ENCODE peak calls at places on chromosomes 6 and 20, in five cellular contexts. J is H1, Z is fibroblast of lung, I is PC-3, W is astrocyte. U is an unnamed sample.

GRCh38 chr6:121222656-121223055 is 111.6 kb downstream of the TBC1D32 start:
- DNase-seq in J (no peak), Z (peak), I (peak), W (peak), U (no peak)

GRCh38 chr20:13684566-13685222 is 46.0 kb upstream of the TASP1 start:
- DNase-seq in J (no peak), Z (no peak), I (no peak), W (no peak), U (no peak)

GRCh38 chr6:154508573-154509375 is 1.7 kb downstream of the CNKSR3 start:
- DNase-seq in J (no peak), Z (peak), I (peak), W (peak), U (no peak)

GRCh38 chr6:17394192-17394611 is 807 bp downstream of the CAP2 start:
- DNase-seq in J (peak), Z (peak), I (peak), W (peak), U (peak)

GRCh38 chr6:121516331-121516730 is 80.9 kb downstream of the GJA1 start:
- DNase-seq in J (no peak), Z (no peak), I (no peak), W (peak), U (no peak)

GRCh38 chr6:66376021-66376420 is 669.0 kb upstream of the EYS start:
- DNase-seq in J (no peak), Z (peak), I (peak), W (no peak), U (no peak)

GRCh38 chr20:33279261-33279910 is 3.6 kb upstream of the BPIFB1 start:
- DNase-seq in J (no peak), Z (no peak), I (no peak), W (no peak), U (no peak)

GRCh38 chr20:49560186-49560585 is 7.8 kb downstream of the PTGIS start:
- DNase-seq in J (no peak), Z (no peak), I (no peak), W (no peak), U (no peak)

GRCh38 chr20:53175135-53175780 is 203.1 kb downstream of the TSHZ2 start:
- DNase-seq in J (no peak), Z (no peak), I (no peak), W (no peak), U (no peak)

GRCh38 chr6:7172605-7173185 is 64.9 kb downstream of the RREB1 start:
- DNase-seq in J (no peak), Z (peak), I (no peak), W (peak), U (no peak)

GRCh38 chr6:42692151-42692911 is 30.1 kb downstream of the PRPH2 start:
- DNase-seq in J (no peak), Z (peak), I (peak), W (peak), U (no peak)

GRCh38 chr6:156508126-156508525 is 269.1 kb upstream of the ARID1B start:
- DNase-seq in J (no peak), Z (no peak), I (no peak), W (no peak), U (no peak)

GRCh38 chr6:73388433-73388799 is 6.2 kb upstream of the DDX43 start:
- DNase-seq in J (no peak), Z (no peak), I (no peak), W (no peak), U (no peak)

GRCh38 chr6:54646551-54647300 is 199.8 kb upstream of the FAM83B start:
- DNase-seq in J (no peak), Z (peak), I (peak), W (peak), U (no peak)

GRCh38 chr6:144644776-144645175 is 359.6 kb downstream of the UTRN start:
- DNase-seq in J (no peak), Z (no peak), I (no peak), W (peak), U (no peak)

GRCh38 chr6:85498596-85499258 is 48.8 kb downstream of the NT5E start:
- DNase-seq in J (no peak), Z (peak), I (peak), W (peak), U (no peak)

GRCh38 chr6:27280064-27280539 is 32.0 kb downstream of the POM121L2 start:
- DNase-seq in J (peak), Z (peak), I (peak), W (peak), U (no peak)

GRCh38 chr20:53917145-53918009 is 153.0 kb downstream of the BCAS1 start:
- DNase-seq in J (no peak), Z (peak), I (peak), W (peak), U (no peak)

GRCh38 chr20:16528078-16528477 is 45.2 kb downstream of the KIF16B start:
- DNase-seq in J (no peak), Z (peak), I (peak), W (peak), U (no peak)

GRCh38 chr20:4512891-4513550 is 208.7 kb upstream of the PRND start:
- DNase-seq in J (no peak), Z (peak), I (peak), W (peak), U (no peak)

GRCh38 chr6:82182756-82183155 is 64.8 kb downstream of the IBTK start:
- DNase-seq in J (no peak), Z (peak), I (no peak), W (peak), U (no peak)

GRCh38 chr6:127792616-127793015 is 108.2 kb downstream of the THEMIS start:
- DNase-seq in J (no peak), Z (no peak), I (no peak), W (no peak), U (no peak)

GRCh38 chr6:143514996-143515760 is 3.7 kb upstream of the FUCA2 start:
- DNase-seq in J (no peak), Z (peak), I (no peak), W (peak), U (peak)

GRCh38 chr20:15068486-15068885 is 731.1 kb upstream of the FLRT3 start:
- DNase-seq in J (no peak), Z (no peak), I (no peak), W (no peak), U (no peak)

GRCh38 chr6:150100745-150101144 is 31.8 kb upstream of the ULBP3 start:
- DNase-seq in J (no peak), Z (no peak), I (no peak), W (no peak), U (no peak)

GRCh38 chr6:88855521-88856152 is 107.8 kb downstream of the RNGTT start:
- DNase-seq in J (no peak), Z (no peak), I (peak), W (no peak), U (no peak)

GRCh38 chr20:36465109-36466080 is 75.9 kb upstream of the MYL9 start:
- DNase-seq in J (no peak), Z (peak), I (peak), W (peak), U (no peak)

GRCh38 chr6:137188855-137189254 is 15.4 kb upstream of the IL22RA2 start:
- DNase-seq in J (no peak), Z (peak), I (peak), W (peak), U (no peak)

GRCh38 chr6:5457983-5458683 is 196.8 kb downstream of the FARS2 start:
- DNase-seq in J (no peak), Z (no peak), I (peak), W (no peak), U (peak)

GRCh38 chr20:56608376-56608775 is 20.7 kb upstream of the TFAP2C start:
- DNase-seq in J (no peak), Z (no peak), I (no peak), W (no peak), U (no peak)

GRCh38 chr20:35954907-35955251 is 577 bp upstream of the SCAND1 start:
- DNase-seq in J (no peak), Z (peak), I (peak), W (peak), U (no peak)

GRCh38 chr6:152858151-152858550 is 107.6 kb downstream of the VIP start:
- DNase-seq in J (no peak), Z (no peak), I (no peak), W (no peak), U (no peak)

GRCh38 chr6:104887350-104887749 is 27.6 kb upstream of the HACE1 start:
- DNase-seq in J (no peak), Z (peak), I (peak), W (peak), U (no peak)

GRCh38 chr6:138520463-138520862 is 21.2 kb upstream of the NHSL1 start:
- DNase-seq in J (no peak), Z (peak), I (peak), W (no peak), U (no peak)

GRCh38 chr6:92132446-92132845 is 1286.9 kb downstream of the EPHA7 start:
- DNase-seq in J (no peak), Z (no peak), I (peak), W (no peak), U (no peak)

GRCh38 chr6:15841937-15842698 is 179.3 kb upstream of the DTNBP1 start:
- DNase-seq in J (no peak), Z (peak), I (no peak), W (no peak), U (no peak)

GRCh38 chr6:7267521-7268091 is 45.4 kb downstream of the SSR1 start:
- DNase-seq in J (no peak), Z (peak), I (peak), W (peak), U (peak)

GRCh38 chr6:33716379-33716778 is 4.9 kb upstream of the UQCC2 start:
- DNase-seq in J (no peak), Z (no peak), I (no peak), W (no peak), U (no peak)

GRCh38 chr6:93496548-93496947 is 77.2 kb upstream of the EPHA7 start:
- DNase-seq in J (no peak), Z (no peak), I (peak), W (no peak), U (no peak)

DNA sequence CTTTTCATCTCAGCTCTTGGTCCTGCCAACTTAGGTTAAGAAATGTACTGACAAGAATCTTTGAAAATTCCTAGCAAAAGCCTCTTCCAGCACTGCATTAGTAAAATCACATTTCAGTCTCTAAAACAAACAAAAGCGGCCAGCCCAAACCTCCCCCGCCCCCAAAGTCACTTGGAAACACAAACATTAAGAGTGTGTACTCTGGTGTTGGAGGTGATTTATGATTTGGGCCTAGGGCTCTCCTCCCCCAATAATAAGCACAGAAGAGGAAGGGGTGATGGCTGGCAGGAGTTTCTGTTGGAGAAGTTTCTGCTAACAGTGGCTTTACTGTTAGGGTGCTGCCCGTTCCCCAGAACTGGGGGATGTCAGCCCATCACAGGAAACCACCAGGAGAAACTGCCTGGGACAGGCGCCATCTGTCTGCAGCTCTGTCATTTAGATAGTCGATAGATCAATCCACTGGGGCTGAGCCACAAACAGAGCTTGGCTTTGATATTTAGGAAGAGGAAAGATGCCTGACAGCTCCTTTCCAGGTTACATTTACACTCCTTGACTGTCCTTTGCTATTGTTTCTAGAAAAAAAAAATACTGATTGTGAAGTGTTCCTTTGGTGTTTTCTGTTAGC is 199.5 kb downstream of the CD83 start:
- DNase-seq in J (no peak), Z (peak), I (peak), W (no peak), U (no peak)
- TF ChIP-seq CTCF in J (peak), Z (peak), I (peak), W (no peak), U (no peak)

GRCh38 chr20:34293589-34293988 is 9.6 kb downstream of the AHCY start:
- DNase-seq in J (no peak), Z (no peak), I (no peak), W (no peak), U (no peak)

GRCh38 chr20:34294563-34294962 is 8.6 kb downstream of the AHCY start:
- DNase-seq in J (no peak), Z (no peak), I (no peak), W (no peak), U (no peak)

GRCh38 chr20:34292496-34292895 is 10.7 kb downstream of the AHCY start:
- DNase-seq in J (no peak), Z (no peak), I (no peak), W (no peak), U (no peak)

GRCh38 chr20:34295284-34295683 is 7.9 kb downstream of the AHCY start:
- DNase-seq in J (no peak), Z (no peak), I (no peak), W (no peak), U (no peak)

DNA sequence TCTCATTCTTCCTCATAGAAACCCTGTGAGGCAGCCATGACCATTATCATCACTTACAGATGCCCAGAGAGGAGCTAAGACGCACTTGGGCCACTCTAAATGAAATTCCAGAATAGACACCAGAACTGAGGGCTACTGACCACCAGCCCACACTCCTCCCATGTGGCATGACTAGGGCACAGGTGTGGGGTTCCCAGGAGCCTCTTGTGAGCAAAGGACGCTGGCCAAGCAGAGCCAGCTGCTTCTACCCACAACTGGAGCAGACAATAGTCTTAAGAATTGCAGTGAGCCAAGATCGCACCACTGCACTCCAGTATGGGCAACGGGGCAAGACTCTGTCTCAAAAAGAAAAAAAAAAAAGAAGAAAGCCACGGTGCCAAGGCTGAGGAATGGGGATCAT is 10.0 kb downstream of the AHCY start:
- DNase-seq in J (no peak), Z (no peak), I (no peak), W (no peak), U (no peak)
- H3K27ac ChIP-seq in J (peak), Z (no peak), I (no peak), W (no peak), U (no peak)

GRCh38 chr6:19866199-19866872 is 29.2 kb downstream of the ID4 start:
- DNase-seq in J (no peak), Z (no peak), I (no peak), W (no peak), U (no peak)
- H3K9ac ChIP-seq in J (no peak), Z (no peak), I (no peak), W (no peak), U (no peak)

GRCh38 chr6:169656626-169657610 is 44.9 kb downstream of the WDR27 start:
- DNase-seq in J (no peak), Z (no peak), I (no peak), W (no peak), U (no peak)

GRCh38 chr6:169653691-169654090 is 48.1 kb downstream of the WDR27 start:
- DNase-seq in J (no peak), Z (no peak), I (no peak), W (no peak), U (no peak)

GRCh38 chr6:169652896-169653295 is 48.9 kb downstream of the WDR27 start:
- DNase-seq in J (no peak), Z (no peak), I (no peak), W (no peak), U (no peak)

GRCh38 chr6:169651498-169651897 is 50.3 kb downstream of the WDR27 start:
- DNase-seq in J (no peak), Z (no peak), I (no peak), W (no peak), U (no peak)

GRCh38 chr6:169654590-169655391 is 47.0 kb downstream of the WDR27 start:
- DNase-seq in J (no peak), Z (peak), I (peak), W (peak), U (peak)
- TF ChIP-seq CTCF in J (no peak), Z (peak), I (peak), W (peak), U (no peak)

DNA sequence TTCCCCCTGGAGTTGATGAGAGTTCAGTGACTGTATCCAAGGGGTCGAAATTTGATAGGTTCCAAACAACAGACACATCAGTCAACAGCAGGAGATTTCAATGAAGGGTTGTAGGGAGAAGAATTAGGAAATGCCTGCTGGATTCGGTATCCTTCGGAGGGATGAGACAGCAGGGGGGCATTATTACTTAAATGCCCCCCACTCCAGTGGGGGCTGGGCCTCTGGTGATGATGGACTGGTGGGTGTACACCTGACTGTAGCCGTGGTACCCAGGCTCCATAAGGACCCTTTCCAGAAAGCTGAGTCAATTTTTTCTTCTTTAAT is 41.2 kb downstream of the ZMYND8 start:
- DNase-seq in J (no peak), Z (peak), I (peak), W (no peak), U (no peak)
- H3K27ac ChIP-seq in J (peak), Z (peak), I (peak), W (peak), U (peak)

GRCh38 chr20:63700199-63701050 is 4.0 kb downstream of the TNFRSF6B start:
- DNase-seq in J (no peak), Z (no peak), I (no peak), W (no peak), U (peak)
- H3K9ac ChIP-seq in J (no peak), Z (no peak), I (peak), W (no peak), U (no peak)

GRCh38 chr20:60851826-60852704 is 400.0 kb upstream of the CDH4 start:
- DNase-seq in J (peak), Z (no peak), I (no peak), W (no peak), U (no peak)
- TF ChIP-seq CTCF in J (peak), Z (peak), I (peak), W (peak), U (peak)

DNA sequence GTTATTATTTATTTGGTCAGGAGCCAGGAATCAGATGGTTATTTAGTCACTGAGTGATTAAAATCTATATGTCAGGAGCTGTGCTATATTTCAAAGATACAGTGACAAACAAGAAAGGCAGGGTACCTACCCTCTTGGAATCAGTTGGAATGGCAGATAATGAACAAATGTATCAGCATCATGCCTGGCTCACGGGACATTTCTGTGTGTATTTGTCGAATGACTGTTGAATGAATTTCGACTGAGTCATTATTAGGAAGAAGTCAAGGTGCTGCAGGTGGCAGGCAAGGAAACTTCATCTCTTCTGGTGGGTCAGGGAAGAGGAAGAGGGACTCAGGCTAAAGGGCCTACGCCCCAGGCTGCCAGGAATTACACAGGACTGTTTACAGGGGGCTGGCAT is 13.6 kb downstream of the PKIG start:
- DNase-seq in J (no peak), Z (no peak), I (peak), W (no peak), U (no peak)
- H3K27ac ChIP-seq in J (no peak), Z (no peak), I (peak), W (no peak), U (no peak)